ENCODE peak calls at places on chromosomes 16 and 17, in four cellular contexts. R, N, M and Q are unnamed samples.

GRCh38 chr17:81524063-81524864 is 3.9 kb upstream of the FSCN2 start:
- DNase-seq in M (no peak), N (no peak), R (no peak), Q (no peak)

GRCh38 chr17:35618628-35619027 is 31.5 kb downstream of the AP2B1 start:
- DNase-seq in M (no peak), R (no peak), N (no peak), Q (no peak)

GRCh38 chr16:23182675-23183485 is at the start of gene SCNN1G:
- DNase-seq in M (no peak), N (no peak), R (peak), Q (peak)

GRCh38 chr17:75693500-75694481 is 26.7 kb downstream of the SAP30BP start:
- DNase-seq in M (no peak), R (peak), N (no peak), Q (no peak)

GRCh38 chr17:40550608-40551007 is 14.7 kb downstream of the CCR7 start:
- DNase-seq in R (peak), N (no peak), M (no peak), Q (no peak)

GRCh38 chr17:12992676-12993075 is 25.2 kb downstream of the ELAC2 start:
- DNase-seq in R (no peak), M (no peak), N (no peak), Q (no peak)

GRCh38 chr16:67942200-67942509 is 1.8 kb downstream of the LCAT start:
- DNase-seq in M (peak), R (peak), N (peak), Q (peak)

GRCh38 chr17:78124081-78124835 is 4.3 kb downstream of the TMC6 start:
- DNase-seq in R (no peak), N (no peak), M (no peak), Q (no peak)

DNA sequence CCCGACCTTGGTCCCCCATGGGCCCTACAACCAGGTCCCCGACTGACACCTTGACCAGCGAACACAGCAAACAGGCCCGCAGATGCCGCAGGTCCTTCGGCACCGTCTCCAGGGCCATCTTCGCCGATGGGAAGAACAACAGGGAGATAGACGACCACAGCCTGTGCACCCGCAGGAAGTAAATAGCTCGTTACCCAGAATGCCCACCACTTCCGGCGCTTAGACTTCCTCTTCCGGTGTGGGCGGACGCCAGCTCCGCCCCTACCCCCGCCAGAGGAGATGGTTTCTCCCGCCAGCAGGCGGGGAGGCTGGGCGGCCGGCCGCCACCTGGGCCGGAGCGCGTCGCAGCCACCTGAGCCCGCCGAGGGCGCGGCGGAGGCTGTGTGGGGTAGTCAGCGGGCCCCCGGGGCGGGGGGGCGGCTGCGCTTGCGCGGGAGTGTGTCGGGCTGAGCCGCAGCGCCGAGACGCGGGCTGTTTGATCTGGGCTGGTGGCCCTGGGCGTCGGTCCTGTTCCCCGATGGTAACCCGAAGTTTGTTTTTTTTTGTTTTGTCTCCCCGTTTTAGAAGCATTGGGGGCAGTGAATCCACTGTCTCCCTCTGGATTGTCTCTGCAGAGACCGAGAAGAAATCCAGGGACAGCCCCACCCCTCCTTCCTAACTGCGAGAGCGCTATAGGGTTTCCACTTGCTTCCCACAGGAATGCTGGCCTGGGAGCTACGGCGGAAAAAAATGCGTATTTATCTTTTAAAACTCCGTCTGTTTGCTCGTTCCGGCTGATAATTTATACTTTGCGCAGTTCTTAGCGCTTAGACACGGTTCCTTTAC is at the start of gene SUPT4H1:
- DNase-seq in R (peak), M (peak), N (peak), Q (peak)
- TF ChIP-seq ELF4 in R (peak), M (peak), N (no peak), Q (peak)

GRCh38 chr16:85785927-85786326 is 13.4 kb downstream of the EMC8 start:
- DNase-seq in R (no peak), M (no peak), N (no peak), Q (no peak)
- TF ChIP-seq ELF4 in R (no peak), M (no peak), N (no peak), Q (no peak)

GRCh38 chr16:57374067-57374534 is 1.8 kb downstream of the CX3CL1 start:
- DNase-seq in M (no peak), R (no peak), N (no peak), Q (no peak)
- TF ChIP-seq ELF4 in M (no peak), R (no peak), N (no peak), Q (no peak)

DNA sequence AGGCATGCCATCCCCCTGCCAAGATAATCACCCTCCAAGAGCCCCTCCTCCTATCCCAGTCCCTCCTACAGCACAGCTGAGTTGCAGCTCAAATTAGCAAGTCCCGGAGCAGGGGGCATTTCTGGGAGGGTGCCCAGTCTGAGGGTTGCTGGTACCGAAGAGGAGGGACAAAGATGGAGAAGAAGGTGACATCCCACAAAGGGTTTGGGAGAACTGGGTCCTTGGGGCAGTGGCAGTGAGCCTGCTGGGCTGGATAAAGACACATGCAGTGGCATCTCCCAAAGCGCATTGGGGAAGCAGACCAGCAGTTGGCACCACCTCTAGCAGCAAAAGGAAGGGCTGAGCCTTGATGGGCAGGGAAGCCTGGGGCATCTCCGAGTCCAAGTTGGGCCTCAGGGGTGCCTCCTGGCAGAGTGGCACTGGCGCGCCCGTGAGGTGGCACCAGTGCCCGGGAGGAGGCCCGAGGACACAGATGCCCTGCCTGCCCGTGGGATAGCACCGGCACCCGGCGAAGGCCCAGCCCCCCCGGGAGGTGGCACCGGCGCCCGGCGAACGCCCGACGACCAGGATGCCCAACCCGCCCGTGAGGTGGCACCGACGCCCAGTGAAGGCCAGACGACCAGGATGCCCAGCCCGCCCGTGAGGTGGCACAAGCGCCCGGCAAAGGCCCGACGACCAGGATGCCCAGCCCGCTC is 622 bp downstream of the TOM1L2 start:
- DNase-seq in R (no peak), N (no peak), M (no peak), Q (no peak)
- TF ChIP-seq ELF4 in R (no peak), N (no peak), M (no peak), Q (no peak)

GRCh38 chr17:17740627-17741237 is 59.5 kb downstream of the RAI1 start:
- DNase-seq in R (peak), N (no peak), M (no peak), Q (no peak)

GRCh38 chr17:17739388-17740066 is 58.3 kb downstream of the RAI1 start:
- DNase-seq in M (no peak), N (peak), R (no peak), Q (no peak)

GRCh38 chr17:17738901-17739300 is 57.6 kb downstream of the RAI1 start:
- DNase-seq in M (no peak), N (no peak), R (no peak), Q (no peak)

GRCh38 chr17:17736205-17737183 is 55.2 kb downstream of the RAI1 start:
- DNase-seq in R (no peak), M (no peak), N (no peak), Q (no peak)

GRCh38 chr17:17737938-17738894 is 57.0 kb downstream of the RAI1 start:
- DNase-seq in R (peak), M (no peak), N (no peak), Q (no peak)
- TF ChIP-seq ELF4 in R (no peak), M (no peak), N (no peak), Q (no peak)

GRCh38 chr17:73571524-73572130 is 72.6 kb downstream of the SDK2 start:
- DNase-seq in M (no peak), N (no peak), R (no peak), Q (no peak)
- TF ChIP-seq ELF4 in M (no peak), N (no peak), R (no peak), Q (no peak)

DNA sequence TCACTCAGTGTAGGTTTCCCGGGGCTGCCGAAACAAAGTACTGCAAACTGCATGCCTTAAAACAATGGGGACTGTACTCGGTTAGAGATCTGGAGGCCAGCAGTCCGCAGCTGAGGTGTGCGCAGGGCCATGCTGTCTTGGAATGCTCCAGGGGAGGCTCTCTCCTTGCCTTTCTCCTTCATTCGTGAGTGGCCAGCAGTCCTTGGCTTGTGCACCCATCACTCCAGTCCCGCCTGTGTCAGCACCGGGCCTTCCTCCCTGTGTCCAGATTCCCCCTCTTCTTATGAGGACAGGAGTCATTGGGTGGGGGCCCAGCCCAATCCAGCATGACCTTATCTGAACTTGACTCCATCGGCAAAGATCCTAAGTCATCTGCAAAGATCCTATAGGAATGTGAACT is 43.4 kb downstream of the COX4I1 start:
- DNase-seq in N (no peak), R (no peak), M (no peak), Q (no peak)
- TF ChIP-seq ELF4 in N (no peak), R (no peak), M (no peak), Q (no peak)